ENCODE peak calls at places on chromosomes 11 and 22, in seven cellular contexts. One of them, this sample, is unnamed.

GRCh38 chr11:72085836-72086475 is 5.3 kb downstream of the LRRC51 start:
- DNase-seq in body of pancreas: no peak
- DNase-seq in DMS153: no peak
- DNase-seq in GM03348: no peak
- DNase-seq in MCF 10A: no peak
- DNase-seq in CD8-positive, alpha-beta memory T cell: no peak
- DNase-seq in RPMI7951: no peak
- DNase-seq in this sample: no peak

GRCh38 chr11:61966673-61967176 is 709 bp downstream of the FTH1 start:
- DNase-seq in GM03348: no peak
- DNase-seq in MCF 10A: peak
- DNase-seq in CD8-positive, alpha-beta memory T cell: peak
- DNase-seq in DMS153: no peak
- DNase-seq in RPMI7951: peak
- DNase-seq in body of pancreas: peak
- DNase-seq in this sample: peak

GRCh38 chr11:113994077-113994954 is 19.4 kb downstream of the HTR3A start:
- DNase-seq in MCF 10A: peak
- DNase-seq in RPMI7951: no peak
- DNase-seq in GM03348: peak
- DNase-seq in DMS153: peak
- DNase-seq in CD8-positive, alpha-beta memory T cell: peak
- DNase-seq in body of pancreas: peak
- DNase-seq in this sample: peak

GRCh38 chr11:1829039-1829820 is 5.6 kb upstream of the SYT8 start:
- DNase-seq in DMS153: no peak
- DNase-seq in MCF 10A: peak
- DNase-seq in CD8-positive, alpha-beta memory T cell: no peak
- DNase-seq in body of pancreas: no peak
- DNase-seq in GM03348: peak
- DNase-seq in RPMI7951: peak
- DNase-seq in this sample: no peak

GRCh38 chr11:130782361-130783221 is 133.7 kb downstream of the SNX19 start:
- DNase-seq in RPMI7951: peak
- DNase-seq in CD8-positive, alpha-beta memory T cell: no peak
- DNase-seq in DMS153: no peak
- DNase-seq in body of pancreas: no peak
- DNase-seq in GM03348: peak
- DNase-seq in MCF 10A: no peak
- DNase-seq in this sample: peak

GRCh38 chr11:128361451-128362020 is 225.8 kb downstream of the ETS1 start:
- DNase-seq in body of pancreas: peak
- DNase-seq in RPMI7951: peak
- DNase-seq in GM03348: no peak
- DNase-seq in DMS153: peak
- DNase-seq in CD8-positive, alpha-beta memory T cell: no peak
- DNase-seq in MCF 10A: no peak
- DNase-seq in this sample: peak

GRCh38 chr11:5151713-5152153 is 2.8 kb downstream of the OR52A1 start:
- DNase-seq in RPMI7951: no peak
- DNase-seq in body of pancreas: no peak
- DNase-seq in CD8-positive, alpha-beta memory T cell: no peak
- DNase-seq in MCF 10A: no peak
- DNase-seq in DMS153: no peak
- DNase-seq in GM03348: no peak
- DNase-seq in this sample: no peak

GRCh38 chr22:20437253-20438065 is at the start of gene SCARF2:
- DNase-seq in body of pancreas: peak
- DNase-seq in DMS153: no peak
- DNase-seq in GM03348: peak
- DNase-seq in MCF 10A: no peak
- DNase-seq in RPMI7951: no peak
- DNase-seq in CD8-positive, alpha-beta memory T cell: peak
- DNase-seq in this sample: peak

GRCh38 chr11:73292481-73292880 is 15.6 kb upstream of the ARHGEF17 start:
- DNase-seq in RPMI7951: no peak
- DNase-seq in body of pancreas: no peak
- DNase-seq in GM03348: peak
- DNase-seq in DMS153: no peak
- DNase-seq in CD8-positive, alpha-beta memory T cell: no peak
- DNase-seq in MCF 10A: no peak
- DNase-seq in this sample: no peak

GRCh38 chr11:19683141-19683805 is 29.4 kb upstream of the NAV2 start:
- DNase-seq in CD8-positive, alpha-beta memory T cell: no peak
- DNase-seq in RPMI7951: peak
- DNase-seq in MCF 10A: peak
- DNase-seq in body of pancreas: no peak
- DNase-seq in GM03348: no peak
- DNase-seq in DMS153: no peak
- DNase-seq in this sample: peak

GRCh38 chr22:23408321-23408720 is 171.8 kb downstream of the IGLL1 start:
- DNase-seq in DMS153: no peak
- DNase-seq in MCF 10A: no peak
- DNase-seq in body of pancreas: no peak
- DNase-seq in CD8-positive, alpha-beta memory T cell: no peak
- DNase-seq in RPMI7951: peak
- DNase-seq in GM03348: no peak
- DNase-seq in this sample: no peak